ENCODE peak calls at places on chromosome 6, in five cellular contexts. One of them, this sample, is unnamed.

GRCh38 chr6:90343581-90343980 is 46.9 kb upstream of the BACH2 start:
- DNase-seq in thoracic aorta: no peak
- DNase-seq in body of pancreas: peak; percentile 20
- DNase-seq in mucosa of descending colon: no peak
- DNase-seq in mammary epithelial cell: no peak
- DNase-seq in this sample: no peak

GRCh38 chr6:88349511-88349910 is 183.4 kb upstream of the CNR1 start:
- DNase-seq in thoracic aorta: no peak
- DNase-seq in body of pancreas: no peak
- DNase-seq in mucosa of descending colon: no peak
- DNase-seq in mammary epithelial cell: peak; percentile 58
- DNase-seq in this sample: no peak

GRCh38 chr6:68635412-68635705 is 277 bp downstream of the ADGRB3 start:
- DNase-seq in thoracic aorta: no peak
- DNase-seq in body of pancreas: no peak
- DNase-seq in mucosa of descending colon: no peak
- DNase-seq in mammary epithelial cell: no peak
- DNase-seq in this sample: no peak

GRCh38 chr6:162709431-162709830 is 18.1 kb downstream of the PRKN start:
- DNase-seq in thoracic aorta: no peak
- DNase-seq in body of pancreas: no peak
- DNase-seq in mucosa of descending colon: no peak
- DNase-seq in mammary epithelial cell: no peak
- DNase-seq in this sample: peak; percentile 22

GRCh38 chr6:147738516-147739187 is 230.2 kb downstream of the SAMD5 start:
- DNase-seq in thoracic aorta: no peak
- DNase-seq in body of pancreas: no peak
- DNase-seq in mucosa of descending colon: no peak
- DNase-seq in mammary epithelial cell: peak; percentile 22
- DNase-seq in this sample: no peak

GRCh38 chr6:10359581-10359980 is 55.3 kb downstream of the TFAP2A start:
- DNase-seq in thoracic aorta: no peak
- DNase-seq in body of pancreas: no peak
- DNase-seq in mucosa of descending colon: no peak
- DNase-seq in mammary epithelial cell: no peak
- DNase-seq in this sample: no peak

GRCh38 chr6:127900935-127901334 is at the start of gene THEMIS:
- DNase-seq in thoracic aorta: no peak
- DNase-seq in body of pancreas: no peak
- DNase-seq in mucosa of descending colon: peak; percentile 7
- DNase-seq in mammary epithelial cell: no peak
- DNase-seq in this sample: peak; percentile 61

GRCh38 chr6:84768442-84769174 is 4.2 kb upstream of the TBX18 start:
- DNase-seq in thoracic aorta: no peak
- DNase-seq in body of pancreas: no peak
- DNase-seq in mucosa of descending colon: no peak
- DNase-seq in mammary epithelial cell: peak; percentile 39
- DNase-seq in this sample: no peak

GRCh38 chr6:132749111-132749510 is 8.6 kb downstream of the VNN2 start:
- DNase-seq in thoracic aorta: no peak
- DNase-seq in body of pancreas: no peak
- DNase-seq in mucosa of descending colon: no peak
- DNase-seq in mammary epithelial cell: no peak
- DNase-seq in this sample: no peak

GRCh38 chr6:148316308-148316707 is 26.3 kb upstream of the SASH1 start:
- DNase-seq in thoracic aorta: no peak
- DNase-seq in body of pancreas: peak; percentile 57
- DNase-seq in mucosa of descending colon: no peak
- DNase-seq in mammary epithelial cell: no peak
- DNase-seq in this sample: no peak

GRCh38 chr6:10315631-10316145 is 99.2 kb downstream of the TFAP2A start:
- DNase-seq in thoracic aorta: no peak
- DNase-seq in body of pancreas: no peak
- DNase-seq in mucosa of descending colon: no peak
- DNase-seq in mammary epithelial cell: no peak
- DNase-seq in this sample: no peak

DNA sequence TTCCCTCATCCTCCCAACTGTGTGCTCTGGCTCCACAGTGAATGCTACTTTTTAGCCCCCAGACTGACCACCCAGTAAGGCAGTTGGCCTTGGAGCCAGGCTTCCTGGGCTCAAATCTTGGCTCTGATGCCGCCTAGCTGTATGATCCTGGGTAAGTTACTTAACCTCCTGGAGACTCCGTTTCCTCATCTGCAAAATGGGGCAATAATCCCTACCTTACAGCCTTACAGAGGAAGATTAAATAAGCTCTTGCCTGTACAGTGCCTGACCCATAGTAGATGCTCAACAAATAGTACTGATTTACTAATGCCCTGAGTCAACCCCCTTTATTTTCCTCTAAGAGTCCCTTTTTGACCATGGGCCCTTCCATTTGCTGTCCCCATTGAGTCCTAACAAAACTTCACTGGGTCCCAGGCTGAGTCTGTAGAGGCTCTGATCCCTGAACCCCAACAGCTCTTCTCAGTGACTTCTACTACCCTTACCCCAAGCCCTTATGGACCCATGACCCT is 31.2 kb downstream of the FOXP4 start:
- DNase-seq in thoracic aorta: no peak
- DNase-seq in body of pancreas: no peak
- DNase-seq in mucosa of descending colon: no peak
- DNase-seq in mammary epithelial cell: no peak
- DNase-seq in this sample: no peak
- H3K4me1 ChIP-seq in thoracic aorta: peaks cover 61% of the 10 kb centered on the region
- H3K4me1 ChIP-seq in body of pancreas: peaks cover 81% of the 10 kb centered on the region
- H3K4me1 ChIP-seq in mucosa of descending colon: peaks cover 18% of the 10 kb centered on the region
- H3K4me1 ChIP-seq in mammary epithelial cell: peaks cover 18% of the 10 kb centered on the region
- H3K4me1 ChIP-seq in this sample: peaks cover 10% of the 10 kb centered on the region

GRCh38 chr6:21742238-21742660 is 148.7 kb downstream of the SOX4 start:
- DNase-seq in thoracic aorta: no peak
- DNase-seq in body of pancreas: no peak
- DNase-seq in mucosa of descending colon: no peak
- DNase-seq in mammary epithelial cell: peak; percentile 79
- DNase-seq in this sample: no peak
- H3K4me1 ChIP-seq in thoracic aorta: peaks cover 27% of the 10 kb centered on the region
- H3K4me1 ChIP-seq in body of pancreas: peaks cover 21% of the 10 kb centered on the region
- H3K4me1 ChIP-seq in mucosa of descending colon: peaks cover 12% of the 10 kb centered on the region
- H3K4me1 ChIP-seq in mammary epithelial cell: peaks cover 17% of the 10 kb centered on the region
- H3K4me1 ChIP-seq in this sample: no peaks in the 10 kb centered on the region

GRCh38 chr6:30790734-30791383 is 46.5 kb upstream of the IER3 start:
- DNase-seq in thoracic aorta: no peak
- DNase-seq in body of pancreas: no peak
- DNase-seq in mucosa of descending colon: no peak
- DNase-seq in mammary epithelial cell: no peak
- DNase-seq in this sample: no peak
- H3K4me1 ChIP-seq in thoracic aorta: peaks cover 7% of the 10 kb centered on the region
- H3K4me1 ChIP-seq in body of pancreas: no peaks in the 10 kb centered on the region
- H3K4me1 ChIP-seq in mucosa of descending colon: no peaks in the 10 kb centered on the region
- H3K4me1 ChIP-seq in mammary epithelial cell: peaks cover 5% of the 10 kb centered on the region
- H3K4me1 ChIP-seq in this sample: no peaks in the 10 kb centered on the region

DNA sequence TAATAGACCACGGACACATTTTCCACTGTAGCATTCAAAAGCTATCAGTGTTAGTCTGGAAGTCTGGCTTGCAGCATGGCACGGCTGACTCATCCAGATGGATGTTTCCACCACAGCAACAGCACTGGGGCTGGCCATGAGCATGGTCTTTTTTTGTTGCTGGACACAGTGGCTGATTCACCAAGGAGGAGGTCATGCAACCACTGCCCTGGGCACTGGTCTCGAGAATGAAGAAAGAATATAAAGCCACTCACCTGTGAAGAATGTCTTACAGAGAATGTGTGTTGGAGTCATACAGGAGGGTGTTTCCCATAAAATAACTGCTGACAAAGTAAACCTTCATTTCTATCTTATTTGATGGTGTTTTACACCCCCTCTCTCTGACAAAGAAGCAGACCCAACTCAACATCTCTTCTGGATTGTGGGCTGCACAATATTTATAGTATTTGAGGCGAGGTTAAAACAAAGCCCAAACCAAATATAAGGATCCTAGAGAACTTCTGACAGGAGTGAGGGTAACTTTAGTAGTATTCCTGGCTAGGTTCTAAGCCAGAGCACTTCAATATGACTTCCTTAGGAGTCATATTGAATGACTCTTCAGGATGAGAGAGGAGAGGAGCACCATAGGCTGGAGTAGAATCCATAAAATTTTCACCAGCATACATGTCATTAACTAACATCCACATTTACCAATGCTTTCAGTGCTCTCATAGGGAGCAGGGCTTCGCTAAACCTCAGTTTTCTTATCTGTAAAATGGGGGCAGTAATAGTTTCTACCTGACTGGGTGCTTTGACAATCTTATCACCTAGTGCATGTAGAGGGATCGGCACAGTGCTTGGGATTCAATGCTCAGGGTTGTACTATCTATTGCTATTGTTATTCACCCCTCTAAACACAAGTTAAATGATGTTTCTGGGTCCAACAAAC is 121.4 kb downstream of the KIF13A start:
- DNase-seq in thoracic aorta: peak; percentile 81
- DNase-seq in body of pancreas: peak; percentile 16
- DNase-seq in mucosa of descending colon: peak; percentile 60
- DNase-seq in mammary epithelial cell: peak; percentile 99
- DNase-seq in this sample: no peak
- H3K4me1 ChIP-seq in thoracic aorta: peaks cover 74% of the 10 kb centered on the region
- H3K4me1 ChIP-seq in body of pancreas: peaks cover 32% of the 10 kb centered on the region
- H3K4me1 ChIP-seq in mucosa of descending colon: peaks cover 24% of the 10 kb centered on the region
- H3K4me1 ChIP-seq in mammary epithelial cell: peaks cover 63% of the 10 kb centered on the region
- H3K4me1 ChIP-seq in this sample: no peaks in the 10 kb centered on the region

DNA sequence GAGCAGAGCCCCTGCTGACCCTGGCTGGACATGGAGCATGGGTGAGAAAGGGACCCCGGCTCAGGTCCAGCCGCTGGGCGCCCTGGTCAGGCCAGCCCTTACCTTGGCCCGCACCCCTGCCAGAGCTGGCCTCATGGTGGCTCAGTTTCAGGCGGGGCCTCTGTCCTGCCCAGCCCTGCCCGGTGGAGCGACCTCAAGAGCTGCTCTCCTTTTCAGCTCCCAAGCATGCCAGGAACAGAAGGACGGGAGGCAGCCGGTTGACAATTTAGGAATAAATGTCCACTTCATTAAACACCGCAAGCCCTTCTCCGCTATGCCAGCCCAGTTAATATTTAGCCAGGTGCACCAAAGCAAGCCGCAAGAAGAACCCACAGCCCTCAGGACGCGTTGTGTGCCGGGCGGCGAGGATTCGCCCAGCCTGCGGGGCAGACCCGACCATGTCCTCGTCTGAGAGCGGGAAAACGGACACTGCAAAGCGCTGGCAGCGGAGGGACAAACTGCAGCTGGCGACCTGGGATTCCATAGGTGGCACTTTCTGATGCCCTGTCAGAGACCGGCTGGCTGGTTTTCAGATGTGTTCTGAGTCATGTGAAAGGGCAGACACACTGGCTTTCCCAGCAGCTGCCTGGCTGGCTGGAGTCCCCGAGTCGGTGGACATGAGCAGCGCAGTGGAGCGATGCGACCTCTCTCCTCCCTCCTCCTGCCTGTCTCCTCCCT is 221.9 kb downstream of the TTLL2 start:
- DNase-seq in thoracic aorta: no peak
- DNase-seq in body of pancreas: peak; percentile 93
- DNase-seq in mucosa of descending colon: no peak
- DNase-seq in mammary epithelial cell: no peak
- DNase-seq in this sample: no peak
- H3K4me1 ChIP-seq in thoracic aorta: peaks cover 82% of the 10 kb centered on the region
- H3K4me1 ChIP-seq in body of pancreas: peaks cover 35% of the 10 kb centered on the region
- H3K4me1 ChIP-seq in mucosa of descending colon: no peaks in the 10 kb centered on the region
- H3K4me1 ChIP-seq in mammary epithelial cell: no peaks in the 10 kb centered on the region
- H3K4me1 ChIP-seq in this sample: no peaks in the 10 kb centered on the region

This sample was measured in small intestine.